ENCODE peak calls at places on chromosomes 7 and 10, in six cellular contexts. P is A549, Y is endothelial cell of umbilical vein, G is GM12878, R is HepG2, O is K562. E is an unnamed sample.
A peak's percentile ranks its signal among the peaks of the same experiment; 100 is the strongest.

GRCh38 chr10:77024456-77024855 is 613.2 kb downstream of the KCNMA1 start:
- DNase-seq in P (no peak), Y (no peak), G (no peak), R (no peak), O (no peak), E (no peak)

GRCh38 chr10:32169556-32169955 is 113.3 kb upstream of the KIF5B start:
- DNase-seq in P (no peak), Y (peak; percentile 41), G (no peak), R (no peak), O (no peak), E (no peak)

GRCh38 chr10:4151466-4151865 is 366.5 kb upstream of the KLF6 start:
- DNase-seq in P (no peak), Y (no peak), G (no peak), R (no peak), O (no peak), E (no peak)

GRCh38 chr10:125567529-125567928 is 115.4 kb downstream of the TEX36 start:
- DNase-seq in P (no peak), Y (no peak), G (no peak), R (no peak), O (no peak), E (no peak)

GRCh38 chr10:5416981-5417380 is 4.6 kb downstream of the NET1 start:
- DNase-seq in P (no peak), Y (no peak), G (no peak), R (no peak), O (no peak), E (no peak)

GRCh38 chr7:49243521-49243920 is 319.2 kb downstream of the CDC14C start:
- DNase-seq in P (no peak), Y (no peak), G (no peak), R (no peak), O (no peak), E (peak; percentile 21)

GRCh38 chr7:13179011-13179574 is 491.7 kb downstream of the ARL4A start:
- DNase-seq in P (peak; percentile 18), Y (peak; percentile 40), G (no peak), R (peak; percentile 30), O (no peak), E (peak; percentile 50)

GRCh38 chr10:65313406-65313805 is 1612.4 kb upstream of the LRRTM3 start:
- DNase-seq in P (no peak), Y (no peak), G (no peak), R (no peak), O (no peak), E (no peak)

GRCh38 chr10:132468201-132468600 is 69.4 kb upstream of the INPP5A start:
- DNase-seq in P (no peak), Y (no peak), G (no peak), R (no peak), O (no peak), E (no peak)

GRCh38 chr10:10499839-10500238 is 517.8 kb upstream of the CELF2 start:
- DNase-seq in P (no peak), Y (peak; percentile 61), G (no peak), R (no peak), O (no peak), E (no peak)

GRCh38 chr7:80415522-80415921 is 96.3 kb downstream of the GNAT3 start:
- DNase-seq in P (no peak), Y (no peak), G (no peak), R (no peak), O (no peak), E (no peak)

GRCh38 chr10:42990721-42991441 is 86.0 kb upstream of the RET start:
- DNase-seq in P (no peak), Y (no peak), G (no peak), R (no peak), O (no peak), E (peak; percentile 4)

GRCh38 chr7:141073173-141073640 is 657 bp upstream of the TMEM178B start:
- DNase-seq in P (peak; percentile 51), Y (peak; percentile 31), G (no peak), R (peak; percentile 3), O (no peak), E (no peak)

GRCh38 chr10:51244308-51244707 is 170.0 kb downstream of the PRKG1 start:
- DNase-seq in P (no peak), Y (no peak), G (no peak), R (no peak), O (no peak), E (no peak)

GRCh38 chr7:4282434-4283223 is 399.5 kb upstream of the FOXK1 start:
- DNase-seq in P (peak; percentile 84), Y (no peak), G (no peak), R (no peak), O (no peak), E (no peak)

GRCh38 chr10:79047875-79048638 is 20.7 kb upstream of the ZMIZ1 start:
- DNase-seq in P (no peak), Y (no peak), G (no peak), R (no peak), O (peak; percentile 86), E (peak; percentile 66)

GRCh38 chr7:155232911-155233702 is 64.6 kb upstream of the INSIG1 start:
- DNase-seq in P (no peak), Y (no peak), G (no peak), R (no peak), O (no peak), E (no peak)

GRCh38 chr10:90745565-90745964 is 112.3 kb downstream of the HTR7 start:
- DNase-seq in P (no peak), Y (no peak), G (no peak), R (no peak), O (no peak), E (no peak)

GRCh38 chr7:47504546-47505316 is 77.2 kb downstream of the TNS3 start:
- DNase-seq in P (no peak), Y (no peak), G (no peak), R (no peak), O (no peak), E (no peak)

GRCh38 chr10:118908487-118909280 is 120.8 kb upstream of the NANOS1 start:
- DNase-seq in P (no peak), Y (no peak), G (no peak), R (no peak), O (no peak), E (no peak)

GRCh38 chr7:141649865-141650499 is 52.0 kb downstream of the DENND11 start:
- DNase-seq in P (peak; percentile 80), Y (peak; percentile 94), G (peak; percentile 40), R (peak; percentile 41), O (peak; percentile 60), E (peak; percentile 62)

GRCh38 chr10:59361659-59362183 is 628 bp downstream of the FAM13C start:
- DNase-seq in P (no peak), Y (no peak), G (no peak), R (peak; percentile 4), O (no peak), E (no peak)

GRCh38 chr10:73743905-73744689 is at the start of gene SEC24C:
- DNase-seq in P (peak; percentile 96), Y (peak; percentile 97), G (peak; percentile 88), R (peak; percentile 95), O (peak; percentile 98), E (peak; percentile 97)
- TF ChIP-seq POLR2A in P (peak; percentile 53), Y (peak; percentile 79), G (peak; percentile 92), R (peak; percentile 73), O (peak; percentile 98), E (peak; percentile 69)

GRCh38 chr10:84537447-84537931 is 209.1 kb downstream of the CCSER2 start:
- DNase-seq in P (peak; percentile 57), Y (peak; percentile 70), G (no peak), R (peak; percentile 49), O (peak; percentile 89), E (peak; percentile 71)

GRCh38 chr10:84531396-84531795 is 203.0 kb downstream of the CCSER2 start:
- DNase-seq in P (no peak), Y (peak; percentile 60), G (no peak), R (no peak), O (no peak), E (no peak)

GRCh38 chr10:84538036-84538435 is 209.6 kb downstream of the CCSER2 start:
- DNase-seq in P (no peak), Y (no peak), G (no peak), R (peak; percentile 77), O (no peak), E (no peak)

GRCh38 chr10:84530724-84531325 is 202.4 kb downstream of the CCSER2 start:
- DNase-seq in P (no peak), Y (no peak), G (no peak), R (no peak), O (no peak), E (no peak)

DNA sequence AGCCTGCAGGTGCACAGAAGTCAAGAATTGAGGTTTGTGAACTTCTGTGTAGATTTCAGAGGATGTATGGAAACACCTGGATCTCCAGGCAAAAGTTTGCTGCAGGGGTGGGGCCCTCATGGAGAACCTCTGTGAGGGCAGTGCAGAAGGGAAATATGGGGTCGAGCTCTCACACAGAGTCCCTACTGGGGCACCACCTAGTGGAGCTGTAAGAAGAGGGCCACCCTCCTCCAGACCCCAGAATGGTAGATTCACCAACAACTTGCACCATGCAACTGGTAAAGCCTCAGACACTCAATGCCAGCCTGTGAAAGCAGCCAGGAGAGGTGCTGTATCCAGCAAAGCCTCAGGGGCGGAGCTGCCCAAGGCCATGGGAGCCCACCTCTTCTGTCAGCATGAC is 205.8 kb downstream of the CCSER2 start:
- DNase-seq in P (no peak), Y (no peak), G (no peak), R (no peak), O (no peak), E (no peak)
- TF ChIP-seq MYC in P (no peak), Y (no peak), G (no peak), R (no peak), O (no peak), E (no peak)

GRCh38 chr7:19119901-19120486 is 2.6 kb upstream of the TWIST1 start:
- DNase-seq in P (no peak), Y (no peak), G (no peak), R (no peak), O (no peak), E (no peak)
- H3K4me3 ChIP-seq in P (no peak overlapping the region), Y (no peak overlapping the region), G (no peak overlapping the region), R (no peak overlapping the region), O (no peak overlapping the region), E (no peak overlapping the region)

GRCh38 chr7:82305347-82306005 is 138.1 kb downstream of the CACNA2D1 start:
- DNase-seq in P (no peak), Y (no peak), G (no peak), R (no peak), O (no peak), E (no peak)
- TF ChIP-seq POLR2A in P (no peak), Y (no peak), G (no peak), R (no peak), O (no peak), E (no peak)

E was measured in NB4.